ENCODE peak calls at places on chromosomes 16 and 17, in six cellular contexts. V is ovary, M is stomach, E is H1, C is esophagus muscularis mucosa, K is A549. H is an unnamed sample. For H3K4me1, the result is how much of the 10 kb centered on the place peaks cover.

GRCh38 chr16:28237754-28238357 is 26.1 kb upstream of the XPO6 start:
- DNase-seq in V (no peak), C (no peak), M (no peak), K (peak), E (no peak), H (no peak)

GRCh38 chr16:57815987-57816745 is 13.9 kb upstream of the KIFC3 start:
- DNase-seq in E (no peak), K (peak), M (peak), C (peak), V (peak), H (peak)

GRCh38 chr17:76272541-76273434 is 7.6 kb downstream of the UBALD2 start:
- DNase-seq in E (no peak), V (no peak), M (no peak), C (no peak), K (no peak), H (no peak)

GRCh38 chr17:42743595-42744282 is 1.1 kb downstream of the EZH1 start:
- DNase-seq in V (no peak), C (no peak), M (no peak), K (no peak), E (no peak), H (no peak)

GRCh38 chr17:33811006-33811760 is 443.9 kb upstream of the CCL2 start:
- DNase-seq in M (no peak), C (no peak), K (no peak), V (no peak), E (no peak), H (no peak)

GRCh38 chr16:6643083-6643686 is 689.5 kb upstream of the RBFOX1 start:
- DNase-seq in C (no peak), K (peak), E (peak), V (no peak), M (peak), H (no peak)

GRCh38 chr16:81497690-81498089 is 53.1 kb downstream of the CMIP start:
- DNase-seq in C (no peak), V (no peak), E (no peak), M (no peak), K (no peak), H (no peak)

GRCh38 chr16:47732806-47733150 is 271.6 kb downstream of the PHKB start:
- DNase-seq in C (peak), K (peak), E (no peak), V (no peak), M (no peak), H (no peak)

GRCh38 chr16:28572659-28573510 is 19.2 kb downstream of the SGF29 start:
- DNase-seq in K (no peak), M (no peak), V (peak), C (no peak), E (no peak), H (no peak)

GRCh38 chr16:19907161-19907992 is 22.7 kb upstream of the GPRC5B start:
- DNase-seq in V (peak), K (peak), C (no peak), E (peak), M (peak), H (peak)

GRCh38 chr16:67207857-67208524 is 9.1 kb downstream of the ELMO3 start:
- DNase-seq in E (no peak), M (no peak), K (peak), C (no peak), V (no peak), H (no peak)

GRCh38 chr17:8991514-8992285 is 26.2 kb upstream of the PIK3R5 start:
- DNase-seq in C (no peak), E (peak), M (peak), K (peak), V (no peak), H (peak)

GRCh38 chr16:11240636-11241473 is 15.1 kb downstream of the SOCS1 start:
- DNase-seq in V (no peak), K (no peak), E (no peak), C (no peak), M (peak), H (no peak)

GRCh38 chr17:47290870-47291241 is 32.9 kb upstream of the EFCAB13 start:
- DNase-seq in C (no peak), K (no peak), M (no peak), E (no peak), V (no peak), H (no peak)

GRCh38 chr17:43316522-43317142 is 82.2 kb upstream of the ARL4D start:
- DNase-seq in E (no peak), V (no peak), K (no peak), M (no peak), C (no peak), H (no peak)

GRCh38 chr17:19644493-19645210 is 3.9 kb upstream of the ALDH3A2 start:
- DNase-seq in E (no peak), K (no peak), C (no peak), M (no peak), V (no peak), H (no peak)

GRCh38 chr17:32558328-32558955 is 71.6 kb downstream of the CDK5R1 start:
- DNase-seq in E (no peak), M (no peak), C (no peak), K (no peak), V (no peak), H (no peak)

GRCh38 chr17:2693561-2694380 is 17.8 kb downstream of the CLUH start:
- DNase-seq in V (peak), K (no peak), E (no peak), M (no peak), C (no peak), H (peak)

GRCh38 chr17:17001874-17002520 is 30.1 kb upstream of the TNFRSF13B start:
- DNase-seq in C (no peak), K (peak), M (peak), E (peak), V (peak), H (peak)

GRCh38 chr16:56356276-56357241 is 68.8 kb downstream of the AMFR start:
- DNase-seq in V (peak), E (peak), C (no peak), M (peak), K (peak), H (peak)

GRCh38 chr16:27379919-27380318 is 22.1 kb upstream of the IL21R start:
- DNase-seq in M (no peak), C (no peak), K (no peak), V (no peak), E (no peak), H (no peak)

GRCh38 chr17:12959441-12959840 is 58.4 kb downstream of the ELAC2 start:
- DNase-seq in E (no peak), V (no peak), K (no peak), C (no peak), M (no peak), H (no peak)

GRCh38 chr16:87053016-87053982 is 263.9 kb downstream of the C16orf95 start:
- DNase-seq in V (no peak), M (no peak), E (peak), C (no peak), K (no peak), H (peak)

GRCh38 chr16:84617068-84617630 is 729 bp downstream of the COTL1 start:
- DNase-seq in M (peak), K (no peak), V (no peak), C (no peak), E (peak), H (no peak)

GRCh38 chr17:65774787-65775186 is 213.3 kb upstream of the AXIN2 start:
- DNase-seq in C (no peak), V (no peak), K (no peak), M (no peak), E (no peak), H (no peak)

GRCh38 chr16:67734731-67735201 is 15.7 kb upstream of the GFOD2 start:
- DNase-seq in K (no peak), M (no peak), V (no peak), C (no peak), E (no peak), H (no peak)

GRCh38 chr17:57485566-57485865 is 229.2 kb downstream of the MSI2 start:
- DNase-seq in C (no peak), V (no peak), K (no peak), E (no peak), M (no peak), H (no peak)

GRCh38 chr17:78347453-78347852 is 12.4 kb downstream of the SOCS3 start:
- DNase-seq in K (no peak), C (no peak), E (no peak), V (no peak), M (no peak), H (peak)

GRCh38 chr17:78348055-78348745 is 11.7 kb downstream of the SOCS3 start:
- DNase-seq in C (no peak), V (no peak), K (no peak), M (no peak), E (no peak), H (no peak)

GRCh38 chr17:78355045-78355641 is 4.7 kb downstream of the SOCS3 start:
- DNase-seq in M (no peak), K (no peak), C (no peak), E (no peak), V (no peak), H (no peak)

GRCh38 chr17:78349831-78350631 is 9.8 kb downstream of the SOCS3 start:
- DNase-seq in C (no peak), V (no peak), M (no peak), E (no peak), K (no peak), H (no peak)

GRCh38 chr17:78351449-78352006 is 8.3 kb downstream of the SOCS3 start:
- DNase-seq in V (peak), C (peak), K (peak), M (peak), E (peak), H (peak)
- H3K4me1 ChIP-seq in V (under half), C (half or more), K (half or more), M (under half), E (under half), H (half or more)

DNA sequence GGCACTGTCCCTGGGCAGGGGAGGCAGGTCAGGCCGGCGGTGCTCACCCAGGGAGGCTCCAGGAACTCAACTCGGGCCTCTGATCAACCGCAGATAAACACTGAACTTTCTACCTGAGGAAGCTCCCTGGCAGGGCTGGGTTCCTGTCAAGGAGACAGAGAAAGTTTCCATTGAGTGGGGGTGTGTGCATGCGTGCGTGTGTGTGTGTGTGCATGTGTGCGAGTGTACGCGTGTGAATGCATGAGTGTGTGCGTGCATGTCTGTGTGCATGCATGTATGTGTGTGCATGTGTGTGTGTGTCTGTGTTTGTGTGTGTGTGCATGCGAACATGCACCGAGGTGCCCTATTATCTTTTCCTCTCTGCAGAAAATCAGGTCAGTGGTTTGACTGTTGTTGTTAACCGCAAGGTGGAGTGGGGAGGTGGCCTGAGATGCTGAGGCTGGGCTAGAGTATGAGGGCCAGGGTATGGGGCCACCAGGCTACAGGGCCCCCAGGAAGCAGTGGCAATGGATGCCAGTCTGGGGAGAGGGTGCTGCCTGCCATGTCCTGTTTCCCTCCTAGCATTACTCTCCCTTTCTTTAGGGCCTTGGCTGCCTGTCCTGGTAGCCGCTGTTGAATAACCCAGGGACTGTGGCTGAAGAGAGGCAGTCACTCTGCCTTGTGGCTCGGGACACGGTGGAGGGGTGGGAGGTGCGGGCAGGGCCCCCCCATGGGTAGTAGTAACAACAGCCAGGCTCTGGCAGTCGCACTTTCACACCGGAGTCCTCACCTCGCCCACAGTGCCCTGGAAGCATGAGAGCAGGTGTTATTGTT is 24.0 kb downstream of the CCR7 start:
- DNase-seq in V (peak), K (no peak), E (no peak), C (no peak), M (no peak), H (peak)
- TF ChIP-seq CTCF in V (no peak), K (no peak), E (no peak), C (no peak), M (no peak), H (no peak)

GRCh38 chr17:29764217-29764616 is 141.5 kb upstream of the CORO6 start:
- DNase-seq in E (no peak), C (no peak), M (no peak), K (no peak), V (no peak), H (no peak)
- TF ChIP-seq EP300 in E (no peak), C (no peak), M (no peak), K (no peak), V (no peak), H (no peak)

GRCh38 chr17:49382556-49382955 is 20.5 kb upstream of the ZNF652 start:
- DNase-seq in E (no peak), V (no peak), K (no peak), M (peak), C (no peak), H (no peak)
- H3K4me1 ChIP-seq in E (under half), V (under half), K (under half), M (under half), C (under half), H (under half)

GRCh38 chr17:81858967-81859905 is 1.1 kb downstream of the P4HB start:
- DNase-seq in V (no peak), K (no peak), E (no peak), C (no peak), M (no peak), H (no peak)

GRCh38 chr17:81851423-81851822 is 8.9 kb downstream of the P4HB start:
- DNase-seq in V (no peak), E (no peak), K (no peak), M (no peak), C (no peak), H (peak)

GRCh38 chr17:81858170-81858966 is 2.0 kb downstream of the P4HB start:
- DNase-seq in M (no peak), V (no peak), C (no peak), E (no peak), K (no peak), H (no peak)

GRCh38 chr17:81852237-81852636 is 8.1 kb downstream of the P4HB start:
- DNase-seq in E (no peak), M (no peak), K (no peak), V (no peak), C (no peak), H (peak)

DNA sequence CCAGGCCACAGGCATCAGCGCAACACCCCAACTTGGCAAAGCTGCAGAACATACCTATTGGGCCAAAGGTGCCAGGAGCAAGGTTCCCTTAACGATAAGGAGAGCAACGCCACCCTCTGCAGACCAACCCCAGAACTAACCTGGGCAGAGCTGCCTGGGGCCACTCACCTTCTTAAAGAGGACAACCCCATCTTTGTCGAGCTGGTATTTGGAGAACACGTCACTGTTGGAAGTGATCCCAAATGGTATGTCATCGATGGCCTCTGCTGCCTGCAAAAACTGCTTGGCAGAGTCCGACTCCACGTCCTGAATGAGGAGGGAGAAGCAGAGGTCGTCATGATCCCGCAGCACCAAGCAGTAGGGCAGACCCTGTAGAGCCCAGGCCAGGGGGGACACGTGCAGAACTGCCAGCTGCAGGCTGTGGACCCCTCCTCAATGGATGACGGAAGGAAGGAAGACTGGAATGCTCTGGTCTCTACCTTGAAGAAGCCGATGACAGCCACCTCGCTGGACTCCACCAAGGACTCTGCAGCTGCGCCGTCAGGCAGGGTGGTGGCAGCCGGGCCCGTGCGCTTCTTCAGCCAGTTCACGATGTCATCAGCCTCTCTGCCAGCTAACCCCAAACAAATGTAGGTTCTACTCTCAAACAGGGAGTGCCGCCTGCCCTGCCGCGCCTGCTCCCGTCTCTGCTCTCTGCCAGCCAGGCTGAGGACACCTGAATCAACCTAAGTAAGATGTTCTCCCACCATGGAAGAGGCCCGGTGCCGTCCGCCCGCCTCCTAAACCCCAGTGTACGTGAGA is 5.2 kb downstream of the P4HB start:
- DNase-seq in E (no peak), C (no peak), M (peak), K (no peak), V (no peak), H (no peak)
- TF ChIP-seq CTCF in E (no peak), C (no peak), M (peak), K (no peak), V (no peak), H (no peak)

GRCh38 chr17:79835470-79835899 is 3.8 kb downstream of the CBX4 start:
- DNase-seq in E (peak), K (no peak), C (no peak), V (no peak), M (no peak), H (no peak)

GRCh38 chr17:79837888-79838540 is 1.2 kb downstream of the CBX4 start:
- DNase-seq in C (no peak), V (peak), E (no peak), M (no peak), K (no peak), H (no peak)

GRCh38 chr17:79834575-79835469 is 4.4 kb downstream of the CBX4 start:
- DNase-seq in C (no peak), V (no peak), K (peak), M (no peak), E (peak), H (peak)

GRCh38 chr17:79836952-79837887 is 2.0 kb downstream of the CBX4 start:
- DNase-seq in V (peak), K (peak), M (peak), E (peak), C (no peak), H (peak)

DNA sequence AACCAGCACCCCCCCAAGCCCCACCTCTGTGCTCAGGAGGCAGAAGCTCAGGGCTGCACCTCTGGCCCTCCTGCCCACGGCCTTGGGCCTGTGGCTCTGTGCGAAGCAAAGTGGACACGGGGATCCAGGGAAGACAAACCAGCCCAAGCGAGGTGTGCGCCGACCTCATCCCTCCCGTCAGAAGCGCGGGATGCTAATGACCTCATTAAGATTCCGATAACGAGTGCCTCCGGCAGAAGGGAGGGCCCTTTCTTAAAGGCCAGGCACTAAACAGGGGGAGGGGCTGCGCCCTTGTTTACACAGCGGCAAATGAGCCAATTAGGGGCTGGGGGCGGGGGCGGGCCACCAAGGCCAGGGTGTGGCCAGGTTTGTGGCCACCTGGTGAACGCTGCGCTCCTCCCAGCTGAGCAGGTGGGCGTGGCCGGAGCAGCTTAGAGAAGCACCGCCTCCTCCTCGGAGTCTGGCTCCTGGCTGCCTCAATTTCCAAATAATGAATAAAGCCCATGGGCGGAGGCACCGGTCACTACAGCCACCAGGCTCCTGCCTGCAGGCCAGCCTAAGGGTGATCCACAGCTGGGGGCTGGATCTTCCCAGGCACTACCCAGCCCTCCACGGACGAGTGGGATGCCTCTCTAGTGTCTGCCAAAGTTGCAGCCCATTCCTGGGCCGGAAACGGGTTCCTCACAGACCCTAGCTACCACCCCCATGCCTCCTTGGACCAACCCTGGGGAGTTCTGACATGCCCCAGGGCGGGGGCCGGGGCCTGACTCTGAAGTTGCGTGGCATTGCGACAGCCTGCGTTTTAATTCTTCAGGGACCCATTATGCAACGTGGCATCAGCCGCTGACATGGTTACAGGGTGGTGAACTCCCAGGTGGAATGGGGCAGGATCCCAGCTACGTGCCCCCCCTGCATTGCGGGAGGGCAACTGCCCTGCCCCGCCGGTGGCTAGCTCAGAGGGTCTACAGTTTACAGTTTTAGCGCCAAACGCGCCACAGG is 3.0 kb downstream of the CBX4 start:
- DNase-seq in V (no peak), M (peak), E (peak), K (peak), C (no peak), H (peak)
- TF ChIP-seq EP300 in V (no peak), M (no peak), E (no peak), K (no peak), C (no peak), H (no peak)

GRCh38 chr17:74635418-74635817 is 11.9 kb upstream of the CD300E start:
- DNase-seq in E (no peak), C (no peak), K (no peak), M (no peak), V (no peak), H (no peak)

GRCh38 chr17:74633261-74633783 is 9.8 kb upstream of the CD300E start:
- DNase-seq in K (no peak), C (no peak), V (no peak), M (no peak), E (no peak), H (no peak)

GRCh38 chr17:74639704-74640142 is 16.2 kb upstream of the CD300E start:
- DNase-seq in C (no peak), E (no peak), V (no peak), M (no peak), K (no peak), H (peak)

GRCh38 chr17:74637912-74638311 is 14.4 kb upstream of the CD300E start:
- DNase-seq in M (no peak), V (no peak), E (no peak), K (no peak), C (no peak), H (no peak)

DNA sequence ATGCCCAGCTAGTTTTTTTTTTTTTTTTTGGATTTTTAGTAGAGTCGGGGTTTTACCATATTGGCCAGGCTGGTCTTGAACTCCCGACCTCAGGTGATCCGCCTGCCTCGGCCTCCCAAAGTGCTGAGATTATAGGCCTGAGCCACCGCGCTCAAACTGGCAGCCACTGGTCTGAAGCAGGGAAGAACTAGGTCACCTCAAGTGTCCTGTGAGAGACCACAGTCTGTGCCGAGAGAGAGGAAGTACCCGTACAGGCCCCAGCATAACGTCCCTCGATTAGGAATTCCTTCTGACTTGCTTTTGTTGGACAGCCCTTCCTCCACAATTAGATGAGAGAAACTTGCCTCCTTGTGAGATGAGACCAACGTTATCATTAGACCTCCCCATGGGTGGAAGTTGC is 13.7 kb upstream of the CD300E start:
- DNase-seq in V (no peak), E (no peak), C (no peak), M (no peak), K (no peak), H (peak)
- H3K4me1 ChIP-seq in V (under half), E (under half), C (under half), M (under half), K (under half), H (under half)

H was measured in upper lobe of left lung.